ENCODE peak calls at places on chromosomes 1 and 21, in seven cellular contexts. B is aorta; D is stimulated activated naive CD4-positive, alpha-beta T cell; K is GM10248; Y is T-helper 22 cell; X is nephron progenitor cell; J is heart left ventricle. T is an unnamed sample.
A peak's percentile ranks its signal among the peaks of the same experiment; 100 is the strongest.

GRCh38 chr1:89363638-89364536 is at the start of gene GBP6:
- DNase-seq in D (no peak), K (no peak), Y (no peak), J (no peak), B (no peak), X (no peak), T (peak; percentile 15)

GRCh38 chr21:44845418-44846200 is 27.7 kb upstream of the SUMO3 start:
- DNase-seq in J (peak; percentile 75), X (peak; percentile 81), K (peak; percentile 80), Y (peak; percentile 23), D (peak; percentile 57), B (peak; percentile 91), T (peak; percentile 92)

GRCh38 chr1:27971674-27972073 is 11.9 kb downstream of the XKR8 start:
- DNase-seq in D (no peak), Y (no peak), K (no peak), B (no peak), J (no peak), X (no peak), T (peak; percentile 48)

GRCh38 chr1:26696645-26697440 is 1.0 kb downstream of the ARID1A start:
- DNase-seq in Y (peak; percentile 69), K (peak; percentile 53), X (peak; percentile 46), B (peak; percentile 85), J (peak; percentile 40), D (peak; percentile 66), T (peak; percentile 57)

GRCh38 chr1:184296466-184297243 is 90.2 kb upstream of the C1orf21 start:
- DNase-seq in J (peak; percentile 94), K (no peak), Y (no peak), D (no peak), B (peak; percentile 85), X (no peak), T (no peak)

GRCh38 chr1:9715536-9716226 is 64.2 kb downstream of the PIK3CD start:
- DNase-seq in D (peak; percentile 54), Y (peak; percentile 54), K (no peak), B (no peak), X (no peak), J (no peak), T (no peak)

GRCh38 chr1:110548381-110548780 is 29.4 kb upstream of the KCNA10 start:
- DNase-seq in B (no peak), K (no peak), X (peak; percentile 39), D (no peak), J (no peak), Y (no peak), T (peak; percentile 51)

GRCh38 chr21:36883532-36884486 is 82.7 kb downstream of the HLCS start:
- DNase-seq in J (no peak), X (no peak), D (no peak), Y (no peak), K (no peak), B (no peak), T (no peak)

GRCh38 chr21:27419153-27419552 is 452.3 kb upstream of the ADAMTS5 start:
- DNase-seq in B (no peak), Y (no peak), J (no peak), X (no peak), K (no peak), D (no peak), T (no peak)

GRCh38 chr1:111249960-111250359 is 22.4 kb downstream of the CHI3L2 start:
- DNase-seq in B (no peak), X (no peak), J (no peak), D (no peak), K (no peak), Y (no peak), T (no peak)

GRCh38 chr1:93616221-93616995 is 65.2 kb downstream of the BCAR3 start:
- DNase-seq in J (no peak), B (no peak), D (no peak), Y (no peak), K (no peak), X (no peak), T (no peak)

GRCh38 chr1:229567109-229567868 is 8.8 kb upstream of the ABCB10 start:
- DNase-seq in B (no peak), D (no peak), Y (no peak), X (no peak), J (no peak), K (no peak), T (no peak)